ENCODE peak calls at places on chromosomes 6 and 20, in four cellular contexts. T is sigmoid colon, O is HCT116, L is prostate gland. X is an unnamed sample.

GRCh38 chr6:7954477-7955200 is 44.1 kb upstream of the TXNDC5 start:
- DNase-seq in L (no peak), T (no peak), O (no peak), X (no peak)

GRCh38 chr6:53833147-53833546 is 38.3 kb downstream of the LRRC1 start:
- DNase-seq in L (no peak), T (no peak), O (no peak), X (no peak)

GRCh38 chr20:43919686-43920403 is 5.2 kb downstream of the TOX2 start:
- DNase-seq in L (no peak), O (no peak), T (no peak), X (no peak)

GRCh38 chr6:17965397-17965796 is 22.0 kb downstream of the KIF13A start:
- DNase-seq in O (no peak), T (no peak), L (no peak), X (no peak)

GRCh38 chr6:67908377-67908776 is 726.7 kb upstream of the ADGRB3 start:
- DNase-seq in T (no peak), O (no peak), L (no peak), X (no peak)

GRCh38 chr6:45479834-45480696 is 102.3 kb upstream of the SUPT3H start:
- DNase-seq in O (no peak), T (no peak), L (no peak), X (no peak)

GRCh38 chr6:160010067-160010466 is 41.2 kb downstream of the IGF2R start:
- DNase-seq in L (no peak), T (peak; percentile 81), O (no peak), X (no peak)

GRCh38 chr6:108711831-108712230 is 136.4 kb upstream of the ARMC2 start:
- DNase-seq in O (no peak), T (no peak), L (no peak), X (no peak)

GRCh38 chr6:75282706-75283105 is 1.9 kb downstream of the TMEM30A start:
- DNase-seq in L (no peak), T (no peak), O (no peak), X (no peak)

GRCh38 chr6:5671162-5671561 is 335.6 kb downstream of the NRN1 start:
- DNase-seq in L (no peak), O (no peak), T (no peak), X (no peak)

GRCh38 chr6:41602864-41603608 is 35.2 kb upstream of the MDFI start:
- DNase-seq in O (peak; percentile 81), T (peak; percentile 91), L (peak; percentile 76), X (no peak)

GRCh38 chr6:105594272-105594671 is 191.4 kb upstream of the PREP start:
- DNase-seq in T (no peak), L (peak; percentile 13), O (no peak), X (no peak)

DNA sequence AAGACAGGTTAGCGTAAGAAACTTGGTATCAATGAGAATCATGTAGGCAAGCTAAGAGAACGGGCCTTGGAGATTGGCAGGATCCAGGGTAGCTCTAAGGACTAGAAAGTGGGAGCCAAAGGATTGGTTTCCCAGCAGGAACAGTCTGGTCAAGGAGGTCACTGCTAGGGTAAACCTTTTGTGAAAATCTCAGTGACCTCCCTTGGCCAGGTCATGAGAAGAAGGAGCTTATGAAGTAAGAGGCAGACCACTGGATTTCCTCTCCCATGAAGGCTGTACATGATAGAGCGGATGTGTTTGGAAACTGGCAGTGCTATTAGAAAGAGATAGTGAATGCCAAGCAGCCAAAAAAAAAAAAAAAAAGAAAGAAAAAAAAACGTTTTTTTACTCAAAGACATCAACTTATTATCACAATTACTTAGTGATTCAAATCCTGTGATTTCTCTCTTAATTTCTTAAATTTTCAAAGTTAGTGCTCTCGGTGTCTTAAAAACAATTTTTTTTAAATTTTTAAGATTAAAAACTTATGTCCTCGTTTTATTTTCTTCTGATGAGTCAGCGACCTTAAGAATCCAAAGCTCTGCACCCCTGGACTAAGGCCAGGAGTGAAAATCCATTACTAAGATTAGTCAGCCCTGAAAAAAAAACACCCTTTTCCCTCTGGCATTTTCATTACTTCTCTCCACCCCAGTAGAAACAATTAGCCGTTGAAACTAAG is 85.9 kb upstream of the CARMIL1 start:
- DNase-seq in O (peak; percentile 58), L (no peak), T (peak; percentile 76), X (no peak)
- H3K4me1 ChIP-seq in O (peaks cover 16% of the 10 kb centered on the region), L (no peaks in the 10 kb centered on the region), T (peaks cover 21% of the 10 kb centered on the region), X (peaks cover 29% of the 10 kb centered on the region)

GRCh38 chr6:111576302-111576701 is 29.4 kb downstream of the TRAF3IP2 start:
- DNase-seq in T (no peak), O (no peak), L (no peak), X (no peak)
- H3K27ac ChIP-seq in T (no peak overlapping the region), O (no peak overlapping the region), L (no peak overlapping the region), X (peak overlapping the region; percentile 67)

DNA sequence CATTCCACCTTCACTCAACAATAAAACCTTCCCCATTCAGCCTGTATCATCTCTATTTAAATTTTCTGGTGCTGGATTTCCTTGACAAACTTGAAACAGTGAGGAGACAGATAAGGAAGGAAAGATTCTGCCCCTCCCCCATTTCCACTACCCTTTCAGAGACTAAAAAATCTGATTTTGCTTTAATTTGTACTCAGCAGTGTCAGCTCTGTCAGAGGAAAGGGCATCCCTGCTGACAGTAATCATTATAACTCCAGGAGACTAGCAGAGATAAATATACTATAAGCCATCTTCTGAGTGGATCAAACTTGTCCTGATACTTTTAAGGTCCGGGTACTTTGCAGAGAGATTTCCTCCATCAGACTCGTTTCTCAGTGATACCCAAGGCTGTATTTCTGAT is 155.6 kb downstream of the SAMD5 start:
- DNase-seq in L (no peak), O (no peak), T (no peak), X (no peak)
- TF ChIP-seq POLR2AphosphoS5 in L (no peak), O (no peak), T (no peak), X (no peak)

GRCh38 chr6:168533428-168533827 is 92.4 kb downstream of the SMOC2 start:
- DNase-seq in L (no peak), O (no peak), T (no peak), X (no peak)
- H3K4me1 ChIP-seq in L (no peaks in the 10 kb centered on the region), O (no peaks in the 10 kb centered on the region), T (peaks cover 19% of the 10 kb centered on the region), X (no peaks in the 10 kb centered on the region)

GRCh38 chr6:104332407-104332806 is 527.3 kb downstream of the HACE1 start:
- DNase-seq in T (no peak), L (no peak), O (no peak), X (no peak)
- H3K27ac ChIP-seq in T (no peak overlapping the region), L (no peak overlapping the region), O (no peak overlapping the region), X (no peak overlapping the region)

GRCh38 chr6:26269406-26270120 is 95.4 kb upstream of the BTN3A2 start:
- DNase-seq in O (no peak), T (no peak), L (no peak), X (no peak)

GRCh38 chr6:26271640-26272090 is 93.3 kb upstream of the BTN3A2 start:
- DNase-seq in L (no peak), T (no peak), O (no peak), X (no peak)

GRCh38 chr6:26272171-26272631 is 92.8 kb upstream of the BTN3A2 start:
- DNase-seq in L (no peak), O (no peak), T (peak; percentile 74), X (peak; percentile 89)

GRCh38 chr6:26270121-26270861 is 94.7 kb upstream of the BTN3A2 start:
- DNase-seq in O (no peak), L (no peak), T (no peak), X (no peak)

GRCh38 chr6:26270903-26271639 is 93.9 kb upstream of the BTN3A2 start:
- DNase-seq in L (peak; percentile 59), O (no peak), T (peak; percentile 77), X (no peak)
- TF ChIP-seq POLR2AphosphoS5 in L (peak; percentile 58), O (no peak), T (no peak), X (peak; percentile 73)